ENCODE peak calls at places on chromosomes 4 and X, in seven cellular contexts. K is brain microvascular endothelial cell, V is lower leg skin, H is left ventricle myocardium inferior, O is HepG2, B is choroid plexus epithelial cell, A is SK-N-SH. Z is an unnamed sample.

GRCh38 chr4:22999419-22999818 is 306.7 kb downstream of the GBA3 start:
- DNase-seq in O (peak; percentile 3), K (no peak), B (no peak), H (no peak), V (no peak), A (no peak), Z (no peak)

GRCh38 chr4:22202351-22203343 is 254.1 kb upstream of the KCNIP4 start:
- DNase-seq in A (no peak), O (no peak), V (no peak), K (no peak), B (no peak), H (no peak), Z (no peak)

GRCh38 chr4:40057540-40058091 is 966 bp downstream of the N4BP2 start:
- DNase-seq in V (peak; percentile 89), H (peak; percentile 54), K (peak; percentile 96), B (peak; percentile 98), O (peak; percentile 97), A (peak; percentile 84), Z (peak; percentile 57)

GRCh38 chr4:100657187-100657586 is 139.4 kb upstream of the EMCN start:
- DNase-seq in K (peak; percentile 30), B (peak; percentile 11), A (no peak), O (no peak), V (no peak), H (no peak), Z (no peak)

GRCh38 chr4:97153042-97153441 is 990.2 kb downstream of the STPG2 start:
- DNase-seq in V (no peak), O (peak; percentile 1), B (peak; percentile 43), K (peak; percentile 9), H (no peak), A (peak; percentile 2), Z (no peak)

GRCh38 chr4:6674500-6675149 is 19.1 kb upstream of the S100P start:
- DNase-seq in V (no peak), H (no peak), A (peak; percentile 62), O (peak; percentile 60), B (peak; percentile 61), K (peak; percentile 7), Z (peak; percentile 28)

GRCh38 chrX:107751127-107751526 is 24.5 kb downstream of the TSC22D3 start:
- DNase-seq in K (no peak), V (no peak), O (no peak), A (no peak), B (no peak), H (no peak), Z (no peak)

GRCh38 chr4:98794565-98795205 is 134.2 kb downstream of the EIF4E start:
- DNase-seq in H (no peak), A (no peak), K (peak; percentile 75), B (peak; percentile 69), V (no peak), O (no peak), Z (no peak)

GRCh38 chrX:12419591-12419990 is 281.3 kb downstream of the FRMPD4 start:
- DNase-seq in K (no peak), A (no peak), O (no peak), B (no peak), V (no peak), H (no peak), Z (no peak)

GRCh38 chr4:44544158-44544557 is 95.5 kb upstream of the KCTD8 start:
- DNase-seq in B (no peak), H (no peak), K (no peak), V (no peak), A (no peak), O (no peak), Z (no peak)

GRCh38 chr4:158964728-158965124 is 138.2 kb upstream of the RAPGEF2 start:
- DNase-seq in A (no peak), O (no peak), K (no peak), H (no peak), B (no peak), V (no peak), Z (no peak)

GRCh38 chrX:73827406-73827805 is 264.4 kb downstream of the CHIC1 start:
- DNase-seq in H (no peak), B (no peak), O (no peak), A (no peak), V (no peak), K (no peak), Z (no peak)

GRCh38 chr4:8267077-8267476 is 2.5 kb upstream of the HTRA3 start:
- DNase-seq in K (no peak), B (peak; percentile 60), A (peak; percentile 73), O (peak; percentile 52), H (peak; percentile 87), V (no peak), Z (no peak)

GRCh38 chr4:74675673-74676279 is 118.5 kb downstream of the BTC start:
- DNase-seq in O (peak; percentile 61), A (peak; percentile 10), B (peak; percentile 88), K (peak; percentile 62), V (no peak), H (no peak), Z (no peak)

GRCh38 chr4:183492791-183493221 is 12.1 kb upstream of the ING2 start:
- DNase-seq in A (no peak), B (peak; percentile 24), H (no peak), V (no peak), K (peak; percentile 40), O (no peak), Z (no peak)

GRCh38 chr4:71907782-71908181 is 123.9 kb upstream of the GC start:
- DNase-seq in H (no peak), V (no peak), A (no peak), K (no peak), B (no peak), O (no peak), Z (no peak)

GRCh38 chr4:95289028-95289634 is 259.6 kb downstream of the UNC5C start:
- DNase-seq in O (no peak), K (peak; percentile 75), H (no peak), B (peak; percentile 78), V (no peak), A (no peak), Z (no peak)

GRCh38 chr4:85715996-85716737 is 241.2 kb downstream of the ARHGAP24 start:
- DNase-seq in B (no peak), A (no peak), O (no peak), K (no peak), H (no peak), V (no peak), Z (no peak)

GRCh38 chrX:118502121-118502794 is 6.6 kb downstream of the DOCK11 start:
- DNase-seq in A (no peak), O (no peak), H (no peak), B (peak; percentile 46), V (no peak), K (no peak), Z (no peak)

GRCh38 chr4:68498413-68499007 is 51.2 kb downstream of the TMPRSS11E start:
- DNase-seq in K (peak; percentile 34), O (peak; percentile 78), V (peak; percentile 24), B (peak; percentile 86), A (peak; percentile 33), H (no peak), Z (no peak)

GRCh38 chrX:46805270-46805669 is 31.6 kb upstream of the RP2 start:
- DNase-seq in B (no peak), O (no peak), A (no peak), H (no peak), K (no peak), V (no peak), Z (no peak)

GRCh38 chrX:46803140-46803539 is 33.7 kb upstream of the RP2 start:
- DNase-seq in A (no peak), O (peak; percentile 15), V (no peak), H (no peak), K (no peak), B (peak; percentile 22), Z (no peak)
- TF ChIP-seq CTCF in A (peak; percentile 40), O (peak; percentile 50), V (no peak), H (no peak), K (peak; percentile 45), B (peak; percentile 47), Z (no peak)

DNA sequence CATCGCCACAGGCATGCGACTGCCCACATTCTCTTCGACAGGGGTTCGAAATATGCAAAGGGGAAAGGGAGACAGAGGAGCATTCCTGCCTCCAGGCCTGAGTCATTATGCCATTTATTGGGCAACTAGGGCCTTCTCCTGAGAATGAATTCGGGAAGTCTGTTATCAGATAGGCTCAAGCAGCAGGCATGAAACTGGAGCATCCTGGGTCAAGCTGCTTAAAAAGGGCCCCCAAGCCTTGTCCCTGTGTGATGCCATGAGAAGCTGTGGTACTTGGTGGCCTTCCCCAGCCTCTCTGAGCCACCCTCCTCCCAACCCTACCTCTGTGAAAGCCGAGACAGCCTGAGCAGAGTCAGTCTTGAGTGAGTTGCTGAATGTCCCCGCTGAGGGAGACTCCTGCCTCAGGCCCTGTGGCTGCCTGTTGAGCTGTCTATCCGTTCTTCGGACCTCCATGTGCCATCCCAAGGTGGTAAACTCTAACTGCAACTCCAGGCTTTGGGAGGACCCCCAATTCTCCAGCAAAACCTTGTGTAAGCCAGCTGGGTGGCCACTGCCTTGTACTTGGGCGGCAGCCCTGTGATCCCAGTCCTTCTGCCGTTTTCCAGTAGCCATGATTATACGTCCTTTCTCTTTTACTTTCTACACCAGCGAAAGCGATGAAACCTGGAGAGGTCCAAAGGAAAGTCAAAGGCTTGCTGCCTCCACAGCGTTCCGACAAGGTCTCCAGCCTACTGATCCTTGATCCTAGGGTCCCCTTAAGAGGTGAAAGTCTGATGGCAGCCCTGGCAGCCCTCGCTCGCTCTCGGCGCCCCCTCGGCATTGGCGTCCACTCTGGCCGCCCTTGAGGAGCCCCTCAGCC is 37.7 kb downstream of the NBDY start:
- DNase-seq in V (no peak), A (peak; percentile 19), B (peak; percentile 48), O (no peak), H (no peak), K (peak; percentile 31), Z (no peak)
- H3K4me3 ChIP-seq in V (no peak overlapping the region), A (peak overlapping the region; percentile 50), B (no peak overlapping the region), O (no peak overlapping the region), H (no peak overlapping the region), K (no peak overlapping the region), Z (peak overlapping the region; percentile 77)

GRCh38 chr4:25367004-25367621 is 9.9 kb upstream of the ANAPC4 start:
- DNase-seq in H (no peak), K (no peak), O (no peak), A (peak; percentile 19), V (no peak), B (peak; percentile 77), Z (no peak)

GRCh38 chr4:25358515-25359275 is 18.4 kb upstream of the ANAPC4 start:
- DNase-seq in V (no peak), B (no peak), A (no peak), O (no peak), H (no peak), K (no peak), Z (no peak)

GRCh38 chr4:25356068-25356467 is 21.0 kb upstream of the ANAPC4 start:
- DNase-seq in K (no peak), A (no peak), H (no peak), O (no peak), B (no peak), V (no peak), Z (no peak)

DNA sequence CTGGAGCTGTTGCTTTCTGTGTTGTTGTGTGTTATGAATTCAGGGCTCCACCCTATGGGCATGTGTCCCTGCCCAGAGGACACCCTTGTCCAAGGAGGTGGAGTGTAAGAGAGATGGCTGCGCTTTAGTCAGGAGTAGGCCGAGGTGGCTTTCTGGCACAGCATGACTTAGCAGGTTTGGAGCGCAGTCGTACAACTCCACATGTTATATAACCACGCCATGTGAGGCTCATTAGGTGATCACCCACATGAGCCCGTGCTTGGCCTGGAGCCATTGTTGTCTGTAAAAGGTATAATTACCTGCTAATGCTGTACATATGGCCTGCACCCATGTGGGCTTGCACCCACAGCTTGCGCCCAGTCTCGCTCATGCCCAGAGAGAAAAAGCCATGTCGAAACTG is 15.8 kb upstream of the ANAPC4 start:
- DNase-seq in B (no peak), H (no peak), A (no peak), O (no peak), K (no peak), V (no peak), Z (no peak)
- TF ChIP-seq CTCF in B (no peak), H (no peak), A (no peak), O (no peak), K (no peak), V (no peak), Z (no peak)

GRCh38 chr4:139666735-139667266 is 1.2 kb downstream of the MGST2 start:
- DNase-seq in H (no peak), V (no peak), B (peak; percentile 91), A (no peak), O (peak; percentile 47), K (peak; percentile 76), Z (peak; percentile 45)
- H3K4me3 ChIP-seq in H (peak overlapping the region; percentile 72), V (no peak overlapping the region), B (peak overlapping the region; percentile 64), A (peak overlapping the region; percentile 56), O (peak overlapping the region; percentile 79), K (peak overlapping the region; percentile 69), Z (peak overlapping the region; percentile 46)